ENCODE peak calls at places on chromosomes 11 and 22, in seven cellular contexts. P, W, Q, Z, H, F and U are unnamed samples.

GRCh38 chr11:66068923-66069714 is 953 bp upstream of the PACS1 start:
- DNase-seq in P (peak), W (no peak), Q (no peak), Z (peak), H (no peak), F (no peak), U (peak)

GRCh38 chr11:3222941-3223905 is 4.6 kb upstream of the MRGPRG start:
- DNase-seq in P (peak), W (no peak), Q (peak), Z (no peak), H (no peak), F (no peak), U (peak)

GRCh38 chr11:119373917-119374631 is 7.4 kb downstream of the USP2 start:
- DNase-seq in P (no peak), W (peak), Q (peak), Z (peak), H (peak), F (peak), U (peak)

GRCh38 chr11:128705124-128705920 is 11.4 kb downstream of the FLI1 start:
- DNase-seq in P (no peak), W (no peak), Q (no peak), Z (no peak), H (no peak), F (no peak), U (no peak)

GRCh38 chr11:12126352-12127019 is 16.1 kb downstream of the MICAL2 start:
- DNase-seq in P (no peak), W (no peak), Q (no peak), Z (no peak), H (no peak), F (no peak), U (no peak)

GRCh38 chr22:35889071-35889470 is 139.6 kb downstream of the RBFOX2 start:
- DNase-seq in P (no peak), W (no peak), Q (no peak), Z (no peak), H (no peak), F (no peak), U (no peak)

GRCh38 chr11:117875397-117876048 is 935 bp downstream of the FXYD6 start:
- DNase-seq in P (no peak), W (peak), Q (no peak), Z (no peak), H (peak), F (no peak), U (no peak)

GRCh38 chr11:3849297-3849874 is 6.1 kb upstream of the STIM1 start:
- DNase-seq in P (peak), W (peak), Q (no peak), Z (no peak), H (peak), F (peak), U (peak)

GRCh38 chr11:96254087-96254486 is 88.9 kb downstream of the MAML2 start:
- DNase-seq in P (peak), W (no peak), Q (no peak), Z (peak), H (no peak), F (no peak), U (peak)

GRCh38 chr11:123054301-123055065 is 7.5 kb downstream of the HSPA8 start:
- DNase-seq in P (peak), W (peak), Q (no peak), Z (peak), H (peak), F (peak), U (peak)

GRCh38 chr11:14386895-14387480 is 28.0 kb upstream of the RRAS2 start:
- DNase-seq in P (no peak), W (peak), Q (no peak), Z (no peak), H (no peak), F (no peak), U (no peak)

GRCh38 chr22:20600137-20600673 is 92.8 kb downstream of the MED15 start:
- DNase-seq in P (no peak), W (no peak), Q (no peak), Z (no peak), H (no peak), F (no peak), U (no peak)